ENCODE peak calls at places on chromosomes 7 and 10, in eight cellular contexts. F is SK-N-SH, T is breast epithelium, M is GM23338, J is transverse colon, O is HCT116, W is endothelial cell of umbilical vein, V is spleen. P is an unnamed sample.

GRCh38 chr7:108430664-108431063 is 25.6 kb downstream of the NRCAM start:
- DNase-seq in F (no peak), T (no peak), M (no peak), J (no peak), O (no peak), W (peak; percentile 50), V (no peak), P (no peak)

GRCh38 chr10:71528371-71529202 is 131.9 kb downstream of the CDH23 start:
- DNase-seq in F (no peak), T (no peak), M (peak; percentile 33), J (no peak), O (no peak), W (no peak), V (no peak), P (no peak)

GRCh38 chr7:42107484-42107883 is 129.5 kb downstream of the GLI3 start:
- DNase-seq in F (no peak), T (no peak), M (peak; percentile 89), J (no peak), O (no peak), W (no peak), V (no peak), P (no peak)

GRCh38 chr7:6530626-6531491 is 20.4 kb downstream of the GRID2IP start:
- DNase-seq in F (peak; percentile 79), T (no peak), M (peak; percentile 86), J (peak; percentile 67), O (no peak), W (no peak), V (peak; percentile 87), P (no peak)

GRCh38 chr7:101635484-101635883 is 6.4 kb upstream of the MYL10 start:
- DNase-seq in F (peak; percentile 31), T (no peak), M (no peak), J (no peak), O (no peak), W (no peak), V (peak; percentile 43), P (no peak)

GRCh38 chr7:92133737-92134270 is 473 bp downstream of the CYP51A1 start:
- DNase-seq in F (peak; percentile 92), T (peak; percentile 47), M (peak; percentile 90), J (peak; percentile 78), O (peak; percentile 33), W (peak; percentile 85), V (peak; percentile 92), P (no peak)

GRCh38 chr7:42460948-42461347 is 223.9 kb upstream of the GLI3 start:
- DNase-seq in F (no peak), T (no peak), M (no peak), J (no peak), O (no peak), W (no peak), V (no peak), P (no peak)

GRCh38 chr7:80736371-80736770 is 97.9 kb downstream of the CD36 start:
- DNase-seq in F (no peak), T (no peak), M (no peak), J (no peak), O (no peak), W (no peak), V (no peak), P (no peak)

GRCh38 chr7:159040912-159041711 is 103.6 kb downstream of the VIPR2 start:
- DNase-seq in F (no peak), T (no peak), M (no peak), J (no peak), O (no peak), W (no peak), V (no peak), P (no peak)

GRCh38 chr10:19819419-19820033 is 3.3 kb downstream of the PLXDC2 start:
- DNase-seq in F (peak; percentile 66), T (no peak), M (peak; percentile 56), J (peak; percentile 32), O (no peak), W (peak; percentile 58), V (no peak), P (peak; percentile 15)

GRCh38 chr10:43119416-43120115 is 18.7 kb upstream of the CSGALNACT2 start:
- DNase-seq in F (no peak), T (no peak), M (no peak), J (no peak), O (no peak), W (no peak), V (peak; percentile 82), P (no peak)

GRCh38 chr7:116231543-116232401 is 21.4 kb downstream of the TES start:
- DNase-seq in F (no peak), T (no peak), M (no peak), J (no peak), O (no peak), W (peak; percentile 38), V (no peak), P (no peak)

GRCh38 chr10:79418274-79418673 is 27.1 kb downstream of the ZCCHC24 start:
- DNase-seq in F (no peak), T (no peak), M (no peak), J (no peak), O (no peak), W (no peak), V (peak; percentile 73), P (no peak)

GRCh38 chr7:48390381-48391327 is 219.4 kb downstream of the ABCA13 start:
- DNase-seq in F (no peak), T (no peak), M (no peak), J (peak; percentile 20), O (no peak), W (no peak), V (peak; percentile 69), P (no peak)

GRCh38 chr10:75400163-75400768 is 1.3 kb downstream of the ZNF503 start:
- DNase-seq in F (peak; percentile 74), T (peak; percentile 29), M (no peak), J (no peak), O (no peak), W (peak; percentile 41), V (no peak), P (no peak)

GRCh38 chr7:129780257-129781127 is 169.0 kb downstream of the NRF1 start:
- DNase-seq in F (peak; percentile 83), T (peak; percentile 78), M (peak; percentile 90), J (peak; percentile 91), O (peak; percentile 75), W (no peak), V (peak; percentile 83), P (peak; percentile 38)

GRCh38 chr10:92114201-92114600 is 176.7 kb downstream of the CPEB3 start:
- DNase-seq in F (no peak), T (no peak), M (no peak), J (no peak), O (no peak), W (no peak), V (no peak), P (no peak)

GRCh38 chr7:140062118-140062527 is 628 bp downstream of the PARP12 start:
- DNase-seq in F (no peak), T (no peak), M (peak; percentile 24), J (peak; percentile 50), O (no peak), W (peak; percentile 46), V (peak; percentile 88), P (no peak)

GRCh38 chr7:23410446-23411183 is 59.7 kb downstream of the IGF2BP3 start:
- DNase-seq in F (no peak), T (no peak), M (no peak), J (no peak), O (no peak), W (no peak), V (no peak), P (no peak)

GRCh38 chr7:23403970-23404369 is 66.3 kb downstream of the IGF2BP3 start:
- DNase-seq in F (no peak), T (no peak), M (no peak), J (no peak), O (no peak), W (no peak), V (no peak), P (no peak)

GRCh38 chr7:23405240-23405618 is 65.1 kb downstream of the IGF2BP3 start:
- DNase-seq in F (no peak), T (no peak), M (no peak), J (no peak), O (no peak), W (no peak), V (no peak), P (no peak)

GRCh38 chr7:23404546-23405239 is 65.6 kb downstream of the IGF2BP3 start:
- DNase-seq in F (no peak), T (no peak), M (no peak), J (no peak), O (no peak), W (no peak), V (no peak), P (no peak)
- H3K4me1 ChIP-seq in F (peaks cover 2% of the 10 kb centered on the region), T (no peaks in the 10 kb centered on the region), M (no peaks in the 10 kb centered on the region), J (no peaks in the 10 kb centered on the region), O (no peaks in the 10 kb centered on the region), W (no peaks in the 10 kb centered on the region), V (no peaks in the 10 kb centered on the region), P (no peaks in the 10 kb centered on the region)

DNA sequence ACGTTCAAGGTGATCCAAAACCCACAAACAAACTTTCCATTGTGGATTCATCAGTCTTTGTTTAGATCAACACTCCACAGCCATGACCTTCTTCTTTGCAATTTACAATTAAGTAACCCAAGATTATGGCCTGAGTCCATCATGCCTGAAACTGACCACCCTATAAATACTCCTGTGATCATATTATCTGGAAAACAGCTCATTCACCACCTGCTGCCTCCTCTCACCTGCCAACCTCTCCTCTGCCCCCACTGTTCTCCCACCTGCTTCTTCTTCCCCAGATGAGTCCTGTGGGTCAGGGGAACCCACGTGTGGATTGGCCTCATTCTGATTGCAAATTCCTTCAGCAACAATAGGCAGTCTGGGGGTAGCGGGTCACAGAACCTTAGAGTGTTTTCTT is 81.4 kb downstream of the ABLIM1 start:
- DNase-seq in F (no peak), T (no peak), M (no peak), J (no peak), O (no peak), W (no peak), V (no peak), P (no peak)
- TF ChIP-seq POLR2AphosphoS5 in F (no peak), T (no peak), M (no peak), J (no peak), O (no peak), W (no peak), V (no peak), P (no peak)

DNA sequence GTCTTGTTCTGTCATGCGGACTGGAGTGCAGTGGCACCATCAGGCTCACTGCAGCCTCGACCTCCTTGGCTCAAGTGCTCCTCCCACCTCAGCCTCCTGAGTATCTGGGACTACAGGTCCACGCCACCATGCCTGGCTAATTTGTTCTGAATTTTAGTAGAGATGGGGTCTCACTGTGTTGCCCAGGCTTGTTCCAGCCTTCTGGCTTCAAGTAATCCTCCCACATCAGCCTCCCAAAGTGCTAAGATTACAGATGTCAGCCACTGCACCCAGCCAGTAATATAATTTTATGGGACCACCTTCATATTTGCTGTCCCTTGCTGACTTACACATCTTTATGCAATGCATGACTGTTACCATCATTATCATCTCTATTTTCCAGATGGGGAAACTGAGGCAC is 1.5 kb upstream of the HSPB1 start:
- DNase-seq in F (no peak), T (no peak), M (no peak), J (no peak), O (no peak), W (no peak), V (no peak), P (no peak)
- H3K4me1 ChIP-seq in F (peaks cover 9% of the 10 kb centered on the region), T (peaks cover 7% of the 10 kb centered on the region), M (peaks cover 8% of the 10 kb centered on the region), J (peaks cover 44% of the 10 kb centered on the region), O (peaks cover 52% of the 10 kb centered on the region), W (peaks cover 12% of the 10 kb centered on the region), V (peaks cover 40% of the 10 kb centered on the region), P (peaks cover 20% of the 10 kb centered on the region)

GRCh38 chr10:101467286-101467770 is 113.4 kb downstream of the BTRC start:
- DNase-seq in F (peak; percentile 52), T (peak; percentile 40), M (peak; percentile 87), J (no peak), O (peak; percentile 76), W (peak; percentile 84), V (no peak), P (peak; percentile 76)
- TF ChIP-seq POLR2AphosphoS5 in F (no peak), T (no peak), M (no peak), J (no peak), O (no peak), W (no peak), V (no peak), P (no peak)